ENCODE peak calls at places on chromosomes 4 and X, in four cellular contexts. One of them, this sample, is unnamed.

GRCh38 chr4:3481113-3481531 is 18.0 kb downstream of the DOK7 start:
- DNase-seq in psoas muscle: no peak
- DNase-seq in IMR-90: no peak
- DNase-seq in breast epithelium: no peak
- DNase-seq in this sample: no peak

GRCh38 chr4:137677851-137678250 is 145.6 kb upstream of the PCDH18 start:
- DNase-seq in IMR-90: peak
- DNase-seq in breast epithelium: no peak
- DNase-seq in psoas muscle: no peak
- DNase-seq in this sample: peak

GRCh38 chrX:129980540-129981206 is 1.8 kb upstream of the BCORL1 start:
- DNase-seq in psoas muscle: peak
- DNase-seq in breast epithelium: no peak
- DNase-seq in IMR-90: no peak
- DNase-seq in this sample: no peak

GRCh38 chr4:123892997-123893745 is 496.6 kb downstream of the SPRY1 start:
- DNase-seq in IMR-90: peak
- DNase-seq in psoas muscle: no peak
- DNase-seq in breast epithelium: no peak
- DNase-seq in this sample: no peak

GRCh38 chr4:69377562-69377961 is 97.3 kb downstream of the UGT2B28 start:
- DNase-seq in IMR-90: no peak
- DNase-seq in psoas muscle: no peak
- DNase-seq in breast epithelium: no peak
- DNase-seq in this sample: no peak

GRCh38 chrX:8890794-8891193 is 89.6 kb upstream of the FAM9A start:
- DNase-seq in IMR-90: no peak
- DNase-seq in psoas muscle: no peak
- DNase-seq in breast epithelium: no peak
- DNase-seq in this sample: no peak

GRCh38 chr4:168707205-168707604 is 210.4 kb downstream of the PALLD start:
- DNase-seq in breast epithelium: no peak
- DNase-seq in psoas muscle: no peak
- DNase-seq in IMR-90: peak
- DNase-seq in this sample: no peak

GRCh38 chr4:48799157-48799556 is 19.1 kb upstream of the FRYL start:
- DNase-seq in psoas muscle: no peak
- DNase-seq in IMR-90: no peak
- DNase-seq in breast epithelium: no peak
- DNase-seq in this sample: no peak

GRCh38 chr4:101037938-101038413 is 309.4 kb downstream of the PPP3CA start:
- DNase-seq in IMR-90: peak
- DNase-seq in psoas muscle: no peak
- DNase-seq in breast epithelium: no peak
- DNase-seq in this sample: peak

GRCh38 chr4:123301942-123302341 is 94.7 kb upstream of the SPRY1 start:
- DNase-seq in IMR-90: no peak
- DNase-seq in breast epithelium: no peak
- DNase-seq in psoas muscle: no peak
- DNase-seq in this sample: no peak

GRCh38 chr4:74793757-74794340 is 474 bp downstream of the BTC start:
- DNase-seq in IMR-90: no peak
- DNase-seq in psoas muscle: peak
- DNase-seq in breast epithelium: peak
- DNase-seq in this sample: no peak

GRCh38 chrX:100745806-100746537 is 14.1 kb upstream of the SYTL4 start:
- DNase-seq in psoas muscle: no peak
- DNase-seq in breast epithelium: no peak
- DNase-seq in IMR-90: no peak
- DNase-seq in this sample: no peak

GRCh38 chrX:100747090-100747489 is 15.2 kb upstream of the SYTL4 start:
- DNase-seq in IMR-90: no peak
- DNase-seq in psoas muscle: no peak
- DNase-seq in breast epithelium: no peak
- DNase-seq in this sample: no peak

GRCh38 chrX:100748133-100748532 is 16.2 kb upstream of the SYTL4 start:
- DNase-seq in psoas muscle: no peak
- DNase-seq in breast epithelium: no peak
- DNase-seq in IMR-90: no peak
- DNase-seq in this sample: peak

GRCh38 chrX:100745205-100745604 is 13.3 kb upstream of the SYTL4 start:
- DNase-seq in psoas muscle: no peak
- DNase-seq in breast epithelium: no peak
- DNase-seq in IMR-90: no peak
- DNase-seq in this sample: no peak

GRCh38 chrX:100750901-100751300 is 19.0 kb upstream of the SYTL4 start:
- DNase-seq in breast epithelium: no peak
- DNase-seq in psoas muscle: no peak
- DNase-seq in IMR-90: no peak
- DNase-seq in this sample: peak
- TF ChIP-seq CTCF in breast epithelium: no peak
- TF ChIP-seq CTCF in psoas muscle: no peak
- TF ChIP-seq CTCF in IMR-90: no peak
- TF ChIP-seq CTCF in this sample: no peak

DNA sequence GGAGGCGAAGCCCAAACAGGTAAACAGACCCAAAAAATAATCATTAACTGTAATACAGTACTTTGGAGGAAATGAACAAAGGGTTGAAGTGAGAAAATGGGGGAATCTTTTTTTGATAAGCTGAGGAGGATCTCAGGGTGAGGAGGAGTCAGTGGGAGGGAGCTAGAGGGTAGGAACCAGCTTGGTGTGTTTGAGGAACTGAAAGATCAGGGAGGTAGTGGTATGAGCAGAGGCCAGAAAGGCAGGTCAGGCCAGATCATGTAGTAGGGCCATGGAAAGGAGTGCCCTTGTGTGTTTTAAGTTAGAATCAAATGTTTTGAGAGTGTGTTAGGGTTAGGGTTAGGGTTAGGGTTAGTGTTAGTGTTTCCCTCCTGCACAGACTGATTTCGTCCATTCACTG is 48.8 kb downstream of the PPP2R2C start:
- DNase-seq in IMR-90: no peak
- DNase-seq in psoas muscle: no peak
- DNase-seq in breast epithelium: no peak
- DNase-seq in this sample: no peak
- TF ChIP-seq CTCF in IMR-90: no peak
- TF ChIP-seq CTCF in psoas muscle: no peak
- TF ChIP-seq CTCF in breast epithelium: no peak
- TF ChIP-seq CTCF in this sample: no peak

DNA sequence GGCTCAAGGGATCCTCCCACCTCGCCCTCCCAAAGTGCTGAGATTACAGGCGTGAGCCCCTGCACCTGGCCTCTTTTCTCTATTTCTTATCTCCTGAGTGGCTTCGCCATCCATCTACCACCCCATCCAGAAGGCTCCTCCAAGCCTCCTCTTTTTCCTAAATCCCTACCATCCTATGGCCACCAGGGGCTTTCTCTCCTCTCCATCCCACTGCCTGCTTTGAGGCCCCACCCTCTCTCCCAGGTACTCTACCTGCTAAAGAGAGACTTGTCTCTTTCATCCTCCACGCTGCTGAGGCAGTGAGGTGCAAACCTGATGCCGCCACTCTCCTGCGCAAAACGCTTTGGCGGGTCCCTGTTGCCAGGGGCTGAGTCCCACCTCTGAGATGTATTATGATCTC is 7.0 kb downstream of the RS1 start:
- DNase-seq in psoas muscle: no peak
- DNase-seq in breast epithelium: no peak
- DNase-seq in IMR-90: no peak
- DNase-seq in this sample: no peak
- TF ChIP-seq CTCF in psoas muscle: no peak
- TF ChIP-seq CTCF in breast epithelium: no peak
- TF ChIP-seq CTCF in IMR-90: no peak
- TF ChIP-seq CTCF in this sample: no peak

GRCh38 chrX:72128881-72129280 is 2.8 kb downstream of the RTL5 start:
- DNase-seq in IMR-90: no peak
- DNase-seq in breast epithelium: no peak
- DNase-seq in psoas muscle: no peak
- DNase-seq in this sample: no peak
- TF ChIP-seq CTCF in IMR-90: peak
- TF ChIP-seq CTCF in breast epithelium: peak
- TF ChIP-seq CTCF in psoas muscle: peak
- TF ChIP-seq CTCF in this sample: peak

GRCh38 chrX:56758456-56758855 is 29.4 kb downstream of the NBDY start:
- DNase-seq in breast epithelium: no peak
- DNase-seq in IMR-90: no peak
- DNase-seq in psoas muscle: no peak
- DNase-seq in this sample: no peak

GRCh38 chrX:56762220-56762619 is 33.2 kb downstream of the NBDY start:
- DNase-seq in IMR-90: no peak
- DNase-seq in breast epithelium: no peak
- DNase-seq in psoas muscle: no peak
- DNase-seq in this sample: no peak

GRCh38 chrX:56761167-56761566 is 32.1 kb downstream of the NBDY start:
- DNase-seq in psoas muscle: peak
- DNase-seq in breast epithelium: no peak
- DNase-seq in IMR-90: no peak
- DNase-seq in this sample: no peak

GRCh38 chrX:56757327-56757726 is 28.3 kb downstream of the NBDY start:
- DNase-seq in IMR-90: no peak
- DNase-seq in psoas muscle: no peak
- DNase-seq in breast epithelium: no peak
- DNase-seq in this sample: no peak

DNA sequence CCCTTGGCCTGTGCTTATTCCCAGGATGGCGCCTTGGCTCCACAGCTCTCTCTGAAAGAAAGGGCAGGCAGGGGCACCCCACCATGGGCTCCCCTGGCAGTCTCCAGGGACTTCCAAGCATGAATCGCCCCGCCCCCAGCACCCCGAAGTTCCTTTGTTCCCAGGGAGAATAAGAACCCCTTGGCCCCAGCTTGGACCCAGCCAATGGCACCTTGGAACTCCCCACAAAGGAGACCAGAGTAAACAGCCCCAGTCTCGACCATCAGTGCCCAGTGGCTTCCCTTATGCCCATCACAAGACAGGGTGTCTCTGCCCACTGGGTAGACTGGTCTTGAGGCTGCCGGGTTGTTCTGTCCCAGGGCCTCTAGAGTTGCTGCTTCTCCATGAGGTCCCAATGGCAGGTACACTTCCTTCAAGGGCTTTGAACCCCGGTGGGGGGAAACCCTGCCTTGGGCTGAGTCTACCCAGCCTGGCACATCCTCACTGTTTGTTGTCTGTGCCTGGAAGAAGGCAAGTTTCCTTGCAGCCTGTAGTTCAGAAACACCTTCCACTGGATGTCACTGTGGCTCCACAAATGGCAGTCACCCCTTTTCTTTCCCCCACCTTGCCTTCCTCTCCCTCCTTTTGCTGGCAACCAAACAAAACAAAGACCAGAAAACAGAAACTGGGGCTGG is 30.8 kb downstream of the NBDY start:
- DNase-seq in breast epithelium: no peak
- DNase-seq in psoas muscle: peak
- DNase-seq in IMR-90: no peak
- DNase-seq in this sample: no peak
- TF ChIP-seq CTCF in breast epithelium: no peak
- TF ChIP-seq CTCF in psoas muscle: peak
- TF ChIP-seq CTCF in IMR-90: no peak
- TF ChIP-seq CTCF in this sample: no peak

DNA sequence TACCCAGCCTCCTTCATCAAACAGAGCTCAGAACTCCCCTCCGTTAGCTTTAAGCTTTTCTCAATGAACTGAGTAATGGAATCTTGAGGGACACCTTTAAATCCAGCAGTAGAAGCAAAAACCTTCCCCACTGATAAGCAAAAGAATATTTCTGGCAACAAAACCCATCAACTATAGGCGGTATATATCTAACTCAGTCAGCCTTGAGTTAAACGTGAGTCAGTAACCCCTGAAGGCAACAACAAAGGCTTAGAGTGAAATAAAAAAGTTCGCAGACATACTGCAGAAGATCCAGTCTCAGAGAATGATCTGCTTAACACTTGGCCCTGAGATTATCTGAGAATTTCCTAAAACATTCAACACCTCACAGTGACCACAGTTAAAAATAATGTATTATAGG is 77.2 kb downstream of the DMD start:
- DNase-seq in psoas muscle: no peak
- DNase-seq in IMR-90: no peak
- DNase-seq in breast epithelium: no peak
- DNase-seq in this sample: no peak
- TF ChIP-seq CTCF in psoas muscle: no peak
- TF ChIP-seq CTCF in IMR-90: no peak
- TF ChIP-seq CTCF in breast epithelium: no peak
- TF ChIP-seq CTCF in this sample: no peak

DNA sequence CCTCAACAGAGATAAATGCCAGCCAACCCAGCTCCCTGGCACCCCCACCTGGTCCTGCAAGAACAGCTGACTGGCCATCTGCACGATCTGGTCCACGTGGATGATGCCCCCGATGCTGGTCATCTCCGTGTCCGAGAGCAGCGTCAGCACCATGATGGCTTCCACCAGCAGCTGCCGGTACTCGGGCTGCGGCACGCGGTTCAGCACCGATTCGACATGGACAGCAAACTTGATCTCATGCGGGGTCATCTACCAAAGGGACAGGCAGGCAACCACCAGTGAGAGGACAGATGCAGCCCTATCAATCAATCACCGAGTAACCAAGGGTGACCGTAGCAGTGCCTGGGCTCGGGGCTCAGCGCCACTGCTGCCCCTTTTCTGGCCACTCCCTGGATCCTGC is 89.8 kb downstream of the PHKA2 start:
- DNase-seq in breast epithelium: no peak
- DNase-seq in IMR-90: no peak
- DNase-seq in psoas muscle: no peak
- DNase-seq in this sample: no peak
- TF ChIP-seq CTCF in breast epithelium: no peak
- TF ChIP-seq CTCF in IMR-90: no peak
- TF ChIP-seq CTCF in psoas muscle: no peak
- TF ChIP-seq CTCF in this sample: no peak

GRCh38 chrX:94830717-94831116 is 1156.7 kb downstream of the FAM133A start:
- DNase-seq in IMR-90: no peak
- DNase-seq in breast epithelium: no peak
- DNase-seq in psoas muscle: no peak
- DNase-seq in this sample: no peak

GRCh38 chrX:94834226-94834625 is 1160.2 kb downstream of the FAM133A start:
- DNase-seq in breast epithelium: no peak
- DNase-seq in IMR-90: no peak
- DNase-seq in psoas muscle: no peak
- DNase-seq in this sample: no peak

DNA sequence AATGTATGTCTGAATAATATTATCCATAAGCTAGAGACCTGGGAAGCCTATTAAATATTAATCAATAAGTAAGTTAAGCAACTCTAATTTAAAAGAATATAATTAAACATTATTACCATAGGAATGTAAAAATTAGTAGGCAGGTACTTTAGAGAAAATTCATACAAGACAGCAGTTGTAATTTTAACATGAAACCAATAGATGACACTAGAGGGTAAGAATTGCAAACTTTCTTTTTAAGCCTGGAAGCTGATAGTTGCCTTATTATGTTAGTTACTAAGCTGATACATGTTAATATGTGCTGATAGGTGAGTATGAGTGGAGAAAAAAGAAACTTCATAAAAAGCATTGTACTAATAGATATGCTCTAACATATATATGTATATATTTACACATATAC is 1157.4 kb downstream of the FAM133A start:
- DNase-seq in psoas muscle: no peak
- DNase-seq in breast epithelium: no peak
- DNase-seq in IMR-90: peak
- DNase-seq in this sample: no peak
- TF ChIP-seq CTCF in psoas muscle: peak
- TF ChIP-seq CTCF in breast epithelium: no peak
- TF ChIP-seq CTCF in IMR-90: peak
- TF ChIP-seq CTCF in this sample: peak